ENCODE peak calls at places on chromosome 17, in five cellular contexts. I is brain microvascular endothelial cell, V is uterus, E is epithelial cell of proximal tubule, M is upper lobe of right lung. K is an unnamed sample.

GRCh38 chr17:72422505-72423285 is 301.9 kb downstream of the SOX9 start:
- DNase-seq in V (no peak), M (no peak), E (peak), I (peak), K (peak)

GRCh38 chr17:9594065-9594464 is 17.6 kb downstream of the CFAP52 start:
- DNase-seq in E (no peak), M (no peak), V (no peak), I (no peak), K (no peak)

GRCh38 chr17:48636177-48637018 is 10.2 kb upstream of the HOXB9 start:
- DNase-seq in M (peak), I (no peak), V (peak), E (no peak), K (peak)

GRCh38 chr17:3549610-3550162 is 7.9 kb downstream of the TRPV3 start:
- DNase-seq in V (no peak), M (no peak), E (no peak), I (no peak), K (no peak)

GRCh38 chr17:10041287-10041612 is 136.2 kb upstream of the RCVRN start:
- DNase-seq in V (no peak), I (no peak), M (no peak), E (no peak), K (no peak)

GRCh38 chr17:35404360-35404759 is 27.9 kb downstream of the SLFN12 start:
- DNase-seq in M (no peak), I (no peak), V (no peak), E (no peak), K (peak)

GRCh38 chr17:27532269-27533067 is 76.2 kb downstream of the KSR1 start:
- DNase-seq in E (no peak), M (peak), I (peak), V (no peak), K (no peak)

GRCh38 chr17:38749222-38750043 is 1.3 kb upstream of the PCGF2 start:
- DNase-seq in M (peak), V (peak), E (peak), I (no peak), K (peak)

GRCh38 chr17:9206160-9206988 is 185.1 kb downstream of the NTN1 start:
- DNase-seq in M (no peak), I (no peak), E (no peak), V (peak), K (no peak)

GRCh38 chr17:13920413-13920812 is 148.9 kb upstream of the COX10 start:
- DNase-seq in M (no peak), V (no peak), I (no peak), E (no peak), K (no peak)

GRCh38 chr17:13921841-13922776 is 147.2 kb upstream of the COX10 start:
- DNase-seq in M (no peak), E (no peak), V (no peak), I (no peak), K (no peak)

GRCh38 chr17:13931111-13931526 is 138.2 kb upstream of the COX10 start:
- DNase-seq in V (peak), E (no peak), M (no peak), I (no peak), K (peak)

GRCh38 chr17:13922885-13923284 is 146.4 kb upstream of the COX10 start:
- DNase-seq in E (no peak), I (no peak), M (no peak), V (no peak), K (no peak)

DNA sequence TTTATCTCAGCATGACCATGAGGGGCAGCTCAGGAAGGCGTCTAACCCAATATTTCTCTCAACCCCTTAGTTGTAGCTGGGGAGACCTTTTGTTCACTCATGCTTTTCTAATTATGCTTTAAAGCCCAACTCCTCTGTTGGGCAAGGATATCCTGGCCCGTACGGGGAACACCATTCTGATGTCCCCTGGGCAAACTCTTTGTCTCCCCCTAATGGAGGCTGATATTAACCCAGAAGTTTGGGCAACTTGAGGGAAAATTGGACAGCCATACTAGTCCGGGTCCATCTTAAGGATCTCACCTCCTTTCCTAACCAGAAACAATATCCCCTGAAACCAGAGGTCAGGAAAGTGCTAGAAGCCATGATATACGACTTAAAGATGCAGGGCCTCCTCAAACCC is 143.7 kb upstream of the COX10 start:
- DNase-seq in I (no peak), V (no peak), M (no peak), E (no peak), K (no peak)
- TF ChIP-seq CTCF in I (peak), V (no peak), M (peak), E (no peak), K (no peak)

GRCh38 chr17:40672654-40673053 is 7.7 kb upstream of the KRT222 start:
- DNase-seq in V (no peak), E (no peak), M (no peak), I (no peak), K (no peak)
- H3K4me3 ChIP-seq in V (no peak), E (no peak), M (no peak), I (no peak), K (no peak)

GRCh38 chr17:1529863-1530262 is 13.5 kb upstream of the INPP5K start:
- DNase-seq in V (no peak), M (no peak), I (no peak), E (no peak), K (no peak)

GRCh38 chr17:1532836-1533602 is 16.6 kb upstream of the INPP5K start:
- DNase-seq in E (no peak), V (no peak), I (no peak), M (no peak), K (peak)

GRCh38 chr17:1535737-1536136 is 19.3 kb upstream of the INPP5K start:
- DNase-seq in I (no peak), V (no peak), E (no peak), M (no peak), K (no peak)

GRCh38 chr17:1533649-1534325 is 17.4 kb upstream of the INPP5K start:
- DNase-seq in I (no peak), V (no peak), E (no peak), M (no peak), K (no peak)
- TF ChIP-seq CTCF in I (no peak), V (no peak), E (no peak), M (no peak), K (no peak)

GRCh38 chr17:28843810-28844137 is 1.2 kb upstream of the FAM222B start:
- DNase-seq in M (no peak), I (no peak), V (no peak), E (no peak), K (no peak)

GRCh38 chr17:28839221-28839620 is 3.4 kb downstream of the FAM222B start:
- DNase-seq in I (peak), M (no peak), E (no peak), V (no peak), K (peak)

GRCh38 chr17:28846231-28846630 is 3.6 kb upstream of the FAM222B start:
- DNase-seq in V (no peak), M (no peak), E (no peak), I (no peak), K (no peak)

GRCh38 chr17:28842282-28843012 is at the start of gene FAM222B:
- DNase-seq in E (no peak), I (peak), V (peak), M (peak), K (peak)

DNA sequence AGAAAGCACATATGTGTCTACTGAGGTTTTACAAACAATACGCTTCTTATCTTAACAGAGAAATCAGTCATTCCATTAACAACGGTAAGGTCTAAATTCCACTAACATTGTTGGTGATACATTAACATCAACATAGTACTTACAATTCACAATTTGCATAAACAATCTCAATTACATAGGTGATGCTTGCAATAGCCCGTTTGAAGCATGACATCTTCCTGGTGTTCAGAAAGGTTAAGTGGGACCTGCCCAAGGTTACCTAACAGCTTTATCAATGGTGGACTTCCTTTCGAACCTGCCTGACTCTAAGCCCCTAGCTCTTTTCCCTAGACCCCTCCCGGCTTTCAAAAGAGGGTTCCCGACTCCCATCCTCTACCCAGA is 699 bp downstream of the FAM222B start:
- DNase-seq in M (no peak), E (no peak), V (no peak), I (no peak), K (no peak)
- H3K4me3 ChIP-seq in M (peak), E (peak), V (peak), I (peak), K (peak)

GRCh38 chr17:17681744-17682292 is 560 bp downstream of the RAI1 start:
- DNase-seq in M (peak), E (no peak), I (no peak), V (peak), K (peak)
- TF ChIP-seq CTCF in M (no peak), E (no peak), I (no peak), V (no peak), K (no peak)

DNA sequence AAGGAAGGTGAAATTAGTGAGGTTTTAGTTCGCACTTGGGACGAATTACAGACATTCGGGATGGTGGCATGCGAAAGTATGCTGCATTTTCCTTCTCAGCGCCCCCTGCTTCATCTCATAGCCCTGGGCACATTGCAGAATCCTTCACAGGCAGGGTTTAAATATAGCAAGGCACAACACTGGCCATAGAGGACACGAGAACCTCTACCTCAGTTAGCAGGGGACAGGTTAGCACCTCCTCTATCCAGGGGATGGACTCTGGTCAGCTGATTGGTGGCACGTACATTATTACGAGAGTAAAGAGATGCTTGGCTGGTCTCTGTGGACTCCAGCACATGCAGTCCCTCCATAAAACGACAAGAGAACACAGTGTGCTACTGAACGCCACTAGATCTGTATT is 47.5 kb downstream of the MAP2K6 start:
- DNase-seq in V (no peak), I (no peak), E (no peak), M (no peak), K (no peak)
- H3K4me3 ChIP-seq in V (no peak), I (no peak), E (no peak), M (no peak), K (no peak)

DNA sequence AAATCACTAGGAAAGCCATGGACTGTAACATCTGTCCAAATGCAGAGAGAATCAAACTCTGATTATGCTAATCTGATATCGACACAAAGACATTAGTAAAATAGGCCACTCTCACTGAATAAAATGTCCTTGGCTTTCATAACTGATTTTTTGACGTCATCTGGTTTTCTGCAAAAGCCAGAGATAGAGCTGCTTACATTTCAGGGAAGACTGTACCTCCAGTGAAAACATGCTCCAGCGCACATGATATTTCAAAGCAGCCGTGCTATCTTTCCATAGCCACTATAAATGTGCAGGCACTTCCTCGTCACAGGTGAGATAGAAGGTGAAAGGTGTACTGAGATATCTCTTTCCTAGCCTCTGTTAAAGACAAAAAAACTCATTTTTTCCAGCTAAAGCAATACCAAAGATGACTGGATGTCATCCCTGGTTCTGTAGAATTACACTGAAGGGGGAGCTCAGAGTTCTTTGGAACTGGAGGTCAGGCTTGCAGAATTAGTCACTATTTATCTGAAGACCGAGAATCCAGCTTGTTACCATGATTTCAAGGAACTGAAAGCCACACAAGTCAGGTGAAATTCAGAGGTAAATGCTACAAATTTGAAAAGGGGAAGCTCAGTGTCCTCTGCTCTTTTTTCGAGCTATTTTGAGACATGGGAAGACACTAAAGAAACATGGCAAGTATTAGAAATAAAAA is 249.5 kb downstream of the CA10 start:
- DNase-seq in E (no peak), M (no peak), V (no peak), I (no peak), K (no peak)
- TF ChIP-seq CTCF in E (no peak), M (no peak), V (no peak), I (no peak), K (no peak)

GRCh38 chr17:50198026-50198669 is 3.3 kb downstream of the COL1A1 start:
- DNase-seq in V (no peak), I (no peak), E (no peak), M (no peak), K (peak)
- H3K4me3 ChIP-seq in V (peak), I (peak), E (no peak), M (no peak), K (peak)

DNA sequence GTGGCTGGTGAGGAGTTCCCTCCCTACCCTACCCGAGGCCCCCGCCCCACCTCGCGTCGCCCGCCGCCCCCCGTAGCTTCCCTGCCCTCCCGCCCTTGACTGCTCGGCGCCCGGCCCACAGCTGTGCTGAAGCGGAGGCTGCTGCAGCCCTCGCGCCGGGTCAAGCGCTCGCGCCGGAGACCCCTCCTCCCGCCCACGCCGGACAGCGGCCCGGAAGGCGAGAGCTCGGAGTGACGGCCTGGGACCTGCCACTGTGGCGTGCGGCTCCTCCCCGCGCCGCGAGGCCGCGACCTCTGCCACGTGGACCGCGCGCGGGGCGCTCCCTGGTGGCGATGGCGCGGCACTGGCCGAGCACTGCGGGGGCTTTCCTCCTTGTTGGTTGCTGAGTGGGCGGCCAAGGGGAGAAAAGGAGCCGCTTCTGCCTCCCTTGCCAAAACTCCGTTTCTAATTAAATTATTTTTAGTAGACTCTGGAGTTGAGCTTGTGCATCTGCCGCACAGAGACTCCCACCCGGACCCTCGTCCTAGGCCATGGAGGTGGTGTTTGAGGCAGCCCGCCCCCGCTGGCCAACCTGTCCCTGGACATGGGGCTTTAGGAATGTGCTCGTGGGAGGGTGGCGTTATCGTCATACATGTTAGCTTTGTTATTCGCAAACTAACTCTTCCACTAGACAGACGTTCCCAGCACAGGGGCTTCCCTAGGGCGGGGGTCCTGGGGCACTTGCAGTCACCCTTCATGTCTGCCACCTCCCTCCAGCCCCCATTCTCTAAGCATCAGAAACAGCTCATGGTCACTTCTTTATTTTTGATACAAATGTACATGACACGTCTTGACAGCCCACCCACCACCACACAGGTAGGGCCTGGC is 4.4 kb downstream of the TP53I13 start:
- DNase-seq in M (peak), E (no peak), I (no peak), V (peak), K (peak)
- TF ChIP-seq CTCF in M (peak), E (peak), I (peak), V (peak), K (peak)

DNA sequence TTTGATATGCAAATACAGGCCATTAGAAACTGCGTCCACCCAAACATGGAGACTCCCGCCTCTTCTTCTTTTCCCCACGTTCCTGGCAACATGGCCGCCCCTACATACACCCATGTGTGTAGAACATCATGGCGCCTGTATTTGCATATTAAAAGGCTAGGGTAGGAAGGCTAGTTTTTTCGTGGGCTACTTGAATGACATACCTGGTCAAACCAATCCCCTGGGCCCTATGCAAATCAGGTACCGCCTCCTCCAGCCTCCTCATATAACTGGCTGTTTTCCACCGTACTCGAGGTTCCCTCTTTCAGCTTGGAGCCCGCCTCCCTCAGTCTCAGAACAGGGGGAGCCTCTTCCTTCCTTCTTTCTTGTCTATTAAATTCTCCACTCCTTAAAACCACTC is 840 bp upstream of the CD300LB start:
- DNase-seq in M (no peak), E (no peak), V (no peak), I (no peak), K (no peak)
- H3K4me3 ChIP-seq in M (peak), E (no peak), V (no peak), I (no peak), K (no peak)

K was measured in cardiac fibroblast.